ENCODE peak calls at places on chromosome 3, in six cellular contexts. K is endothelial cell of umbilical vein, Q is HepG2, B is mammary epithelial cell, Z is GM23248, R is PC-3. O is an unnamed sample.

GRCh38 chr3:15269091-15269989 is 63.0 kb downstream of the SH3BP5 start:
- DNase-seq in K (peak; percentile 94), Q (no peak), B (peak; percentile 97), Z (peak; percentile 99), R (peak; percentile 98), O (peak; percentile 78)

GRCh38 chr3:113297281-113297680 is 85.9 kb downstream of the BOC start:
- DNase-seq in K (no peak), Q (no peak), B (no peak), Z (no peak), R (no peak), O (no peak)

GRCh38 chr3:8524656-8525399 is 23.2 kb downstream of the LMCD1 start:
- DNase-seq in K (no peak), Q (no peak), B (no peak), Z (no peak), R (peak; percentile 81), O (no peak)

GRCh38 chr3:137761563-137762503 is 2.3 kb upstream of the SOX14 start:
- DNase-seq in K (no peak), Q (no peak), B (no peak), Z (no peak), R (no peak), O (no peak)

GRCh38 chr3:129514110-129514509 is 14.3 kb upstream of the RHO start:
- DNase-seq in K (no peak), Q (no peak), B (no peak), Z (no peak), R (no peak), O (no peak)

GRCh38 chr3:132417695-132418520 is 606 bp downstream of the DNAJC13 start:
- DNase-seq in K (peak; percentile 86), Q (peak; percentile 53), B (peak; percentile 82), Z (peak; percentile 81), R (peak; percentile 62), O (no peak)

GRCh38 chr3:173688216-173688842 is 290.8 kb downstream of the NLGN1 start:
- DNase-seq in K (peak; percentile 6), Q (no peak), B (no peak), Z (peak; percentile 7), R (no peak), O (no peak)

GRCh38 chr3:150922611-150923010 is 17.4 kb upstream of the MINDY4B start:
- DNase-seq in K (no peak), Q (no peak), B (no peak), Z (peak; percentile 45), R (no peak), O (peak; percentile 21)

GRCh38 chr3:125116311-125117069 is 60.7 kb upstream of the HEG1 start:
- DNase-seq in K (no peak), Q (no peak), B (peak; percentile 82), Z (peak; percentile 92), R (peak; percentile 74), O (no peak)

GRCh38 chr3:180000500-180000899 is 36.2 kb downstream of the PEX5L start:
- DNase-seq in K (no peak), Q (no peak), B (peak; percentile 42), Z (no peak), R (no peak), O (no peak)

GRCh38 chr3:57166660-57167059 is 1.5 kb upstream of the IL17RD start:
- DNase-seq in K (no peak), Q (no peak), B (no peak), Z (no peak), R (no peak), O (no peak)

GRCh38 chr3:57165637-57166036 is 484 bp upstream of the IL17RD start:
- DNase-seq in K (no peak), Q (no peak), B (no peak), Z (no peak), R (no peak), O (no peak)

GRCh38 chr3:57164217-57164605 is 942 bp downstream of the IL17RD start:
- DNase-seq in K (no peak), Q (no peak), B (peak; percentile 35), Z (peak; percentile 74), R (no peak), O (no peak)

GRCh38 chr3:57163751-57164150 is 1.4 kb downstream of the IL17RD start:
- DNase-seq in K (no peak), Q (no peak), B (peak; percentile 35), Z (peak; percentile 54), R (no peak), O (no peak)

DNA sequence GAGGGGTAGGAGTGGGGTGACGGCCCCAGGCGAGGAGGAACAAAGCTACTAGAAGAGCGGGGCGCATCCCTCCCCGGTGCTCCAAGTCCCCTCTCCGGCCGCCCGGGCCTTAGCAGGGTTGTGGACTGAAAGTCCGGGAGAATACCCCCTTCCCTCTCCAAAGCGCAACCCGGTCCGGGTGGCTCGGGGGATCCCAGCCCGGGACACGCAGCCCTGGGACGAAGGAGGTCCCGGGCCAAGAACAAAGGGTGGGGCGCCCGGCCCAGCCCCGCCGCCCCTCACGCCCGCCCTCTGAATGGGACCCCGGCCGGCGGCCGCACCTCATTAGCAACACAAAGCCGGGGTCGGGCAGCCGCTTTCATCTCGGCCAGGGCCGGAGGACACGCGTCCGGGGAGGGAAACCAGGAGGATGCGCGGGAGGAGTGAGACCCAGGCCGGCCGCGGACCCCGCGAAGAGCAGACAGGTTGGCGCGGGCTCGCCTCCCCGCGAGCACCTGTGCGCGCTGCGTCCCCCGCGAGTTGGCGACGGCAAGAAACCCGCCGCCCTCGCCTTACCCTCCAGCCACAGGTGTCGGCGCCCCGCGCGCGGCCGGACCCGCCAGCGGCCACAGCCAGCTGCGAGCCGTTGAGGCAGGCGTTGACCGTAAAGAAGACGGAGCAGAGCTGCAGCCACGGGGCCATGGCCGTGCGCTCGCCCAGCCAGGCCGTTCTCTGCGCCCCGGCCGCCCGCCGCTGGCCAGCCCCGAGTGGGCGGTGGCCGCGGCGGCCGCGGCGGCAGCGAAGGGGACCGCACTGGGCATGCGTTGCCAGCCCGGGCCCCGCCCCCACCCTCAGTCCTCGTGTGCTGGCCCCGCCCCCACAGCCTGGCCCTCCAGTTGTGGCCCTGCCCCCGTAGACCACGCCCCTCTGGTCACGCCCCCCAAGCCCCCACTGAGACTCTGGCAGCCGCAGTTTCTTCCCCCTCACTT is at the start of gene IL17RD:
- DNase-seq in K (peak; percentile 74), Q (peak; percentile 37), B (peak; percentile 61), Z (peak; percentile 93), R (peak; percentile 82), O (peak; percentile 58)
- TF ChIP-seq EZH2 in K (peak; percentile 98), Q (peak; percentile 78), B (no peak), Z (no peak), R (peak; percentile 58), O (no peak)

GRCh38 chr3:169354774-169355501 is 308.6 kb downstream of the MECOM start:
- DNase-seq in K (peak; percentile 70), Q (no peak), B (no peak), Z (no peak), R (no peak), O (no peak)
- TF ChIP-seq EZH2 in K (no peak), Q (no peak), B (no peak), Z (no peak), R (no peak), O (no peak)

DNA sequence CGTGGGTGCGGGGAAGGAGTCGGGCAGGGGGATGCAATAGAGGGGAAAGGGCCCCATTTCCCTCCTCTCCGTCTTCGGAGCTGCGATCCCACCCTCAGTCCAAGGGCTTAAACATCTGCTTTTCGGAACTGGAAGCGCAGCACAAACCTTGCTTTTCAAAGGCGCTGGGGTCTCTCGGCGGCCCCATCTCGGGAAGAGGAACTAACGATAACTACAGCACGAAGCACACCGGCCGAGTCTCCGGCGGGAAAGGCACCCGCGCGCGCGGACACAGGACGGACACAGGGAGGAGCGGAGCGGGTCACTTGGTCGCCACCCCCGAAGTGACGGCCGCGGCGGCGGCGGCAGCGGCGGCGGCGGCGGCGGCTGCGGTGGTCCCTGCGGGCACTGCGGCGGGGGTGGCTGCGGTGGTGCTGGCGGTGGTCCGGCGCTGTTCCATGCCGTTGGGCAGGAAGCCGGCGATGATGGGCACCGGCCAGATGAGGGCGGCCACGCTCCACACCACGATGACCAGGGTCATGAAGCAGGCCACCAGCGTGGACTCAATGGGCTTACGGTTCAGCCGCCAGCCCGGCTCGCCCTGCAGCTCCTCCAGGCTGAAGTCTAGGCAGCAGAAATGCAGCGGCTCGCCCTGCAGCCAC is 1.1 kb downstream of the TMEM158 start:
- DNase-seq in K (peak; percentile 64), Q (peak; percentile 40), B (peak; percentile 55), Z (peak; percentile 88), R (peak; percentile 73), O (no peak)
- TF ChIP-seq EZH2 in K (no peak), Q (no peak), B (no peak), Z (no peak), R (no peak), O (no peak)

GRCh38 chr3:122913539-122914100 is 113.9 kb downstream of the SEMA5B start:
- DNase-seq in K (no peak), Q (no peak), B (no peak), Z (no peak), R (no peak), O (no peak)
- TF ChIP-seq EZH2 in K (no peak), Q (no peak), B (no peak), Z (no peak), R (no peak), O (no peak)

DNA sequence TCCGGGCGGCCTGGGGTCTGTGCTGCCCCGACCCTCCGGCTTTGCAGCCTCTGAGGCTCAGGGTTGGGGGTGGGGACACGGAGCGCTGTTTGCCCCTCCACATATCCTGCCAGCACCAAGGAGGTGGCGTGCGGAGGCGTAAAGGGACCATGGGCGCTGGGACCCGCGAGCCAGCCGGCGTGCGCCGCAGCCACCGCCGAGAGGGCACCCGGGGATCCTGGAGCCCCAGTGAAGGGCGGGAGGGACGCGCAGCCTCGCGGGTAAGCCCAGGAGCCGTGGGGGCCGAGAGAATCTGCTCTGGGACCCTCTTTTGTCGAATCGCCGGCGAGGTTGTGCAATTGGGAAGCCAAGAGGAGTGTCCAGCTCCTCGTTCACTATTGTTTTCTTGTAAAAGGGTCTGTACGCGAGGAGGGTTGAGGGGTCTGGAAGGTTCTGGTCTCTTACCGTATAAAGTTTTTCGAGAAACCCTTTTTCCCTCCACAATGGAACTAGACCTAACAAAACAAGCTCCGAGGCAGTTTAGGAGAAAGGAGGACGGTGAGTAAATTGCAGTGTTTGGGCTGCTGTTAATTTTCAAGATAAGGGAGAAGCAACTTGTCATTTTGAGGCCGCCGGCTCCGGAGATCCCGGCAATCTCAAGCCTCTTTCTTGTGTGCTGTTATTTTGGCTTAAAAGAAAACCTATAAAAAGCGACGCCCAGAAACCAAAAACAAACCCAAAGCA is 29.9 kb upstream of the ST3GAL6 start:
- DNase-seq in K (peak; percentile 60), Q (peak; percentile 12), B (peak; percentile 28), Z (peak; percentile 19), R (peak; percentile 38), O (no peak)
- TF ChIP-seq EZH2 in K (no peak), Q (no peak), B (no peak), Z (peak; percentile 90), R (no peak), O (no peak)

GRCh38 chr3:127337911-127338531 is 50.2 kb upstream of the PRR20G start:
- DNase-seq in K (no peak), Q (no peak), B (no peak), Z (no peak), R (no peak), O (no peak)
- TF ChIP-seq EZH2 in K (peak; percentile 52), Q (no peak), B (no peak), Z (no peak), R (no peak), O (no peak)